ENCODE peak calls at places on chromosomes 6 and 20, in five cellular contexts. I is B cell, X is astrocyte of the cerebellum, G is GM12878, E is adrenal gland. S is an unnamed sample.

GRCh38 chr6:148934534-148934933 is 187.7 kb downstream of the UST start:
- DNase-seq in I (no peak), G (no peak), E (peak), X (no peak), S (no peak)

GRCh38 chr20:51221791-51222408 is 199.0 kb upstream of the KCNG1 start:
- DNase-seq in I (no peak), X (no peak), E (no peak), G (no peak), S (no peak)

GRCh38 chr6:100455230-100456124 is 9.2 kb downstream of the SIM1 start:
- DNase-seq in G (no peak), E (no peak), X (no peak), I (no peak), S (no peak)

GRCh38 chr6:41720783-41721182 is 14.6 kb downstream of the TFEB start:
- DNase-seq in X (no peak), G (no peak), E (no peak), I (no peak), S (no peak)

GRCh38 chr6:38997128-38997761 is 51.3 kb upstream of the GLP1R start:
- DNase-seq in E (peak), X (no peak), G (no peak), I (no peak), S (no peak)

GRCh38 chr6:145483191-145483996 is 251.9 kb downstream of the EPM2A start:
- DNase-seq in X (no peak), G (no peak), I (no peak), E (no peak), S (no peak)

GRCh38 chr20:15642099-15642498 is 931.1 kb downstream of the KIF16B start:
- DNase-seq in E (no peak), I (no peak), G (no peak), X (no peak), S (no peak)

GRCh38 chr6:127737009-127737486 is 160.1 kb downstream of the C6orf58 start:
- DNase-seq in I (peak), E (peak), X (peak), G (peak), S (peak)

GRCh38 chr6:43924222-43924702 is 154.3 kb downstream of the VEGFA start:
- DNase-seq in X (no peak), G (peak), I (peak), E (no peak), S (peak)

GRCh38 chr20:49475979-49476378 is 6.5 kb downstream of the KCNB1 start:
- DNase-seq in E (no peak), X (no peak), G (no peak), I (no peak), S (no peak)

GRCh38 chr20:48716086-48716485 is 111.7 kb downstream of the PREX1 start:
- DNase-seq in G (no peak), E (no peak), X (no peak), I (no peak), S (peak)

GRCh38 chr6:20154778-20155177 is 57.5 kb downstream of the MBOAT1 start:
- DNase-seq in G (no peak), I (no peak), X (no peak), E (no peak), S (no peak)

GRCh38 chr6:44737349-44737748 is 349.8 kb downstream of the CDC5L start:
- DNase-seq in I (no peak), E (no peak), X (no peak), G (no peak), S (peak)

GRCh38 chr6:93721386-93722048 is 302.2 kb upstream of the EPHA7 start:
- DNase-seq in X (peak), E (no peak), G (no peak), I (no peak), S (no peak)

GRCh38 chr6:155219858-155220301 is 43.9 kb upstream of the CLDN20 start:
- DNase-seq in X (no peak), G (no peak), I (no peak), E (no peak), S (no peak)

GRCh38 chr20:48538058-48538825 is 289.6 kb downstream of the PREX1 start:
- DNase-seq in E (no peak), G (no peak), X (peak), I (no peak), S (no peak)

GRCh38 chr20:19351542-19351941 is 139.1 kb downstream of the SLC24A3 start:
- DNase-seq in I (no peak), X (no peak), G (no peak), E (no peak), S (no peak)
- TF ChIP-seq CTCF in I (no peak), X (no peak), G (no peak), E (no peak), S (no peak)

GRCh38 chr6:17200395-17200794 is 80.8 kb upstream of the RBM24 start:
- DNase-seq in G (no peak), I (no peak), X (no peak), E (no peak), S (no peak)
- TF ChIP-seq CTCF in G (no peak), I (no peak), X (no peak), E (no peak), S (no peak)

GRCh38 chr6:25312034-25312620 is 33.0 kb downstream of the CARMIL1 start:
- DNase-seq in X (no peak), I (no peak), E (no peak), G (no peak), S (no peak)

GRCh38 chr6:25314776-25315175 is 35.6 kb downstream of the CARMIL1 start:
- DNase-seq in E (no peak), I (no peak), X (no peak), G (no peak), S (no peak)

GRCh38 chr6:25311251-25311910 is 32.2 kb downstream of the CARMIL1 start:
- DNase-seq in G (no peak), E (no peak), X (no peak), I (no peak), S (no peak)

GRCh38 chr6:25315194-25315593 is 36.0 kb downstream of the CARMIL1 start:
- DNase-seq in G (no peak), X (no peak), E (no peak), I (no peak), S (no peak)

DNA sequence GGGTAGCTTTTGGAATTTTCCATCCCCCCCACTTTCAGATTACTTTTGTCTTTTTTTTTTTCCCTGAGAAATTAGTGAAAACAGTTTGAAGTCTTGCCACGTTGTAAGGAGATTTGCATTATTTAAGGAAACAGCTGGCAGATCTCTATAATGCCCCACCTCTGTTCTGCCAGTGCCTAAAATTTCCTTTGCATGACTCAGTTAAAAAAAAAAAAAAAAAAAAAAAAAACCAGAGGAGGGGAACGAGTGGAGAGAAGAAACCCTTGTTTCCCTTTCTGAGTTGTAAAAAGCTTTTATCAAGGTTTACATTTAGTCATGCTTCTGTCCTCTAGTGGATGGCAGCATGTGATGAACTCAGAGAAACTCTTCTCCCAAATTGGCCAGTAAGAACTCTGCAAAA is 33.5 kb downstream of the CARMIL1 start:
- DNase-seq in G (no peak), X (no peak), E (no peak), I (no peak), S (no peak)
- TF ChIP-seq CTCF in G (no peak), X (peak), E (no peak), I (no peak), S (no peak)

DNA sequence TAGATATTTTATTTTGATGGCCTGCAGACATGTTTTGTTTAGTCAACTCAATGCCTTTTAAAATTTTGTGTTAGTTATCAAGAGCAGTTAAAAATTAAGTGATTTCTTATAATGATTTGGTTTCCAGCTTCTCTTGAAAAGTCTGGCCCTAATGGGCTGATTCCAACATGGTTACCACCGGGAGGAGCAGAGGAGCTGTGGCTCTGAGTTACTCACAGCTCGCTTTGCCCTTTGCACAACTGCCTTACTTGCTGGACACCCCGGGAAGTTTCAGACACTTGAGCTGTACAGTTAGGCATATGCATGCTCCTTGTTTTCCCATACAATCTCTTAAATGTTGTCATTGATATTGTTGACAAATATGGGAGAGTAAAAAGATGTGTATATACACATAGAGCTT is 173.1 kb upstream of the MMS22L start:
- DNase-seq in I (no peak), X (no peak), E (no peak), G (no peak), S (no peak)
- TF ChIP-seq CTCF in I (no peak), X (no peak), E (no peak), G (no peak), S (no peak)

GRCh38 chr6:132726608-132726975 is 12.7 kb upstream of the VNN1 start:
- DNase-seq in E (no peak), X (no peak), G (no peak), I (no peak), S (no peak)

GRCh38 chr6:132731086-132731485 is 17.2 kb upstream of the VNN1 start:
- DNase-seq in G (no peak), X (no peak), E (no peak), I (no peak), S (no peak)

GRCh38 chr6:132725947-132726607 is 12.2 kb upstream of the VNN1 start:
- DNase-seq in X (no peak), I (no peak), E (no peak), G (no peak), S (no peak)

GRCh38 chr6:132730560-132730959 is 16.7 kb upstream of the VNN1 start:
- DNase-seq in X (no peak), I (no peak), E (no peak), G (no peak), S (no peak)

GRCh38 chr6:132728616-132729015 is 14.8 kb upstream of the VNN1 start:
- DNase-seq in E (no peak), G (no peak), I (no peak), X (no peak), S (no peak)
- TF ChIP-seq CTCF in E (no peak), G (no peak), I (no peak), X (no peak), S (peak)

GRCh38 chr20:34947336-34947735 is 8.3 kb downstream of the GSS start:
- DNase-seq in X (no peak), I (no peak), G (no peak), E (no peak), S (no peak)

GRCh38 chr20:34945315-34946077 is 10.1 kb downstream of the GSS start:
- DNase-seq in E (no peak), I (no peak), G (no peak), X (no peak), S (no peak)

GRCh38 chr20:34949120-34949519 is 6.5 kb downstream of the GSS start:
- DNase-seq in E (no peak), G (no peak), X (no peak), I (no peak), S (no peak)

GRCh38 chr20:34946661-34947060 is 8.9 kb downstream of the GSS start:
- DNase-seq in X (no peak), G (no peak), E (no peak), I (no peak), S (no peak)

DNA sequence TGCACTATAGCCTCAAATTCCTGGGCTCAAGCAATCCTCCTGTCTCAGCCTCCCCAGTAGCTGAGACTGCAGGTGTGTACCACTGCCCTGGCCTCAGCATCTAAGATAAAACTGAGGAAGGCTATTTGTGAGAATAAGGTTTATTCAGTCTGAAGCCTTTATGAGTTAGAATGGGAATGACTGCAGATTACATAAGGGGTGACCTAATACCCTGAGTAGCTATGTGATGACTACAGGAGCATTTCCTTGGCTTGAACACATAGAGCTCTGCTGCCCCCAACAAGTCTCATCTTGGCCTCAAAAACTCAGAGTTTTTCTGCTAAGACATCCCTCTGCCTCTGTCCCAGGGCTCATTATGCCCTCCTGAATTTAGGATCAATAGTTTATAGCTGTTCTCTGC is 7.6 kb downstream of the GSS start:
- DNase-seq in X (no peak), G (no peak), E (no peak), I (no peak), S (no peak)
- TF ChIP-seq CTCF in X (no peak), G (no peak), E (no peak), I (no peak), S (no peak)

GRCh38 chr6:89313006-89313405 is 2.1 kb downstream of the GABRR2 start:
- DNase-seq in G (no peak), E (peak), X (peak), I (no peak), S (no peak)

GRCh38 chr6:89310929-89311328 is 4.2 kb downstream of the GABRR2 start:
- DNase-seq in E (no peak), I (no peak), G (no peak), X (no peak), S (no peak)

GRCh38 chr6:89311530-89311852 is 3.6 kb downstream of the GABRR2 start:
- DNase-seq in E (no peak), X (no peak), G (no peak), I (no peak), S (no peak)

GRCh38 chr6:89314692-89315091 is 407 bp downstream of the GABRR2 start:
- DNase-seq in E (no peak), X (no peak), G (no peak), I (no peak), S (no peak)

DNA sequence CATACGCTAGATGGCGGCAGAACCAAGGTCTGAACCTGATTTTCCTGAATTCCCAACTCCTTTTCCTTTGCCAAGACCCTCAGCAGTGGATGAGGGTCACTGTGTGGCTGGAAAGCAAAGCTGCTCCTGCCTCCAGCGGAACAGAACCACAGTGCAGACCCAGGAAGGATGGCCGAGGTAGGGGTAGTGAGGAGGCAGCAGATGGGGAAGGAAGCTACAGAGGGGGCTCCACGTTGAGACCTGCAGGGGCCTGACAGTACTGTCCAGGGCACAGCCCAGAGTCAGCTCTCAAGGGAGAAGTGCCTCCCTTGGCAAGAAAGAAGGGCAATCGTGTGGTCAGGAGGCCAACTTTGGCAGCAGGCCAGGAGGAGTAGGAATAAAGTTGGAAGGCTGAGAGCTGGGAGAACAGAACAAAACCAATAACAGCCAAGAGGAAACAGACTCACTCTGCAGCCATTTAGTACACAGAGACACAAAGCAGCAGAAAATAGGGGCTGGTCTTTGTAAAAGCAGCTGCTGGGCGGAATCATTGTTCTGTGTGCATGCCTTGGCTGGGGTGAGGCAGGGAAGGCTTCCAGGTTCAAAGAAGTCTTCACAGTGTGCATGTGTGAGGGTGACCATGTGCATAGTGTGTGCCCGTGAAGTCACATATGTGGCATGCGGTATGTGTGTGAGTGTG is 3.1 kb downstream of the GABRR2 start:
- DNase-seq in X (peak), E (peak), I (no peak), G (no peak), S (no peak)
- TF ChIP-seq CTCF in X (peak), E (peak), I (no peak), G (no peak), S (no peak)

DNA sequence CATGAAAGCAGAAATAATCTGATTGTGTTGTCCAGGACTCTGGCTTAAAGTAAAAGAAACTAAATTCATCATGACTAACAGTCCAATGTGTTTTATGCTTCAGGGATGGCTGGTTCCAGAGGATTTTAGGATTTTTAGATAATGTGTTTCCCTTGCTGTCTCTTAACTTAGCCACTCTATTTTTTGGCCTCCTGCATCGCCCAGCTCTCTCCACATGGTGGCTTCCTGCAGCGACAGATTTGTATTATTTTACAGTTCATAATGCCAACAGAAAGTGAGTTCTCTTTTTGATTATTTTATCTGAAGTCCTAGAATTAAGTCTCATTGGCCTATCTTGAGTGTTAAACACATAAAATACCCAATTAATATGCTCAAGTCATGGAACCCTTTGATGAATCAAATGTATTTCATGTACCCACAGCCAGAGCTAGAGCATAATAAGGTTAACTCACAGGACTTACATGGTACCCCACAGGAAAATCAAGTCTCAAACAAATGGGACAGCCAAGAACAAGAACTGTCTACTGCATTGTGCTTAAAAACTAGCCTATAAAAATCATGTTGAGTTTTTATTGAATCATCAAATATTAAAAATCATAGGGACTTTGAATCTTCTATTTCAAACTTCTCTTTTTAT is 582.5 kb downstream of the DOK5 start:
- DNase-seq in X (no peak), E (no peak), G (no peak), I (no peak), S (peak)
- TF ChIP-seq CTCF in X (peak), E (peak), G (peak), I (no peak), S (peak)

DNA sequence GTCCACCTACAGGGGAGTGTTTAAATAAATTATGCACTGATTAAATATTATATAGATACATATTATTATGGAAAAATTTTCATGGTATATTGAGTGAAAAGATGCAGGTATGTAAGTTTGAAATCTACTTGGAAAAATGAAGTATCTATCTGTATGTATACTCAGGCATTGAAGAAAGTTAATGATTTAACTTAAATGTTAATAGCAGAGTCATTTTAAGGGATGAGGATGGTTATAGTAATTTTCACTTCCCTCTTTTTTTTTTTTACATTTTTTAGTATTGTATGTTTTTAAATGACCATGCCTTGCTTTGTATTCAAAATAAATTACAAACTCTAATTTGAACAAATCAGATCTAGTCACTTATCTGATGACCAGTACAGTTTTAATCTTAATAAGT is 43.2 kb upstream of the NOTCH4 start:
- DNase-seq in E (no peak), X (no peak), G (no peak), I (no peak), S (no peak)
- TF ChIP-seq CTCF in E (no peak), X (no peak), G (no peak), I (no peak), S (no peak)